ENCODE peak calls at places on chromosomes 5 and 9, in ten cellular contexts. One of them, this sample, is unnamed.

GRCh38 chr5:143001764-143002351 is 231.7 kb downstream of the ARHGAP26 start:
- DNase-seq in ELR: peak; percentile 84
- DNase-seq in A549: no peak
- DNase-seq in AG09309: no peak
- DNase-seq in occipital lobe: no peak
- DNase-seq in osteocyte: no peak
- DNase-seq in fibroblast of the aortic adventitia: peak; percentile 85
- DNase-seq in activated naive CD4-positive, alpha-beta T cell treated with anti-CD3 and anti-CD28 coated beads, Interleukin-2, amount 50 U/mL, for 16 hours: peak; percentile 19
- DNase-seq in activated CD4-positive, alpha-beta T cell treated with anti-CD3 and anti-CD28 coated beads for 24 hours: no peak
- DNase-seq in C1 segment of cervical spinal cord: peak; percentile 40
- DNase-seq in this sample: no peak

GRCh38 chr9:76456202-76456926 is 2.6 kb upstream of the GCNT1 start:
- DNase-seq in ELR: peak; percentile 13
- DNase-seq in A549: peak; percentile 38
- DNase-seq in AG09309: no peak
- DNase-seq in occipital lobe: no peak
- DNase-seq in osteocyte: no peak
- DNase-seq in fibroblast of the aortic adventitia: peak; percentile 63
- DNase-seq in activated naive CD4-positive, alpha-beta T cell treated with anti-CD3 and anti-CD28 coated beads, Interleukin-2, amount 50 U/mL, for 16 hours: no peak
- DNase-seq in activated CD4-positive, alpha-beta T cell treated with anti-CD3 and anti-CD28 coated beads for 24 hours: no peak
- DNase-seq in C1 segment of cervical spinal cord: no peak
- DNase-seq in this sample: no peak

GRCh38 chr9:105693435-105694275 is 686 bp upstream of the TMEM38B start:
- DNase-seq in ELR: peak; percentile 31
- DNase-seq in A549: no peak
- DNase-seq in AG09309: no peak
- DNase-seq in occipital lobe: no peak
- DNase-seq in osteocyte: no peak
- DNase-seq in fibroblast of the aortic adventitia: no peak
- DNase-seq in activated naive CD4-positive, alpha-beta T cell treated with anti-CD3 and anti-CD28 coated beads, Interleukin-2, amount 50 U/mL, for 16 hours: peak; percentile 13
- DNase-seq in activated CD4-positive, alpha-beta T cell treated with anti-CD3 and anti-CD28 coated beads for 24 hours: no peak
- DNase-seq in C1 segment of cervical spinal cord: no peak
- DNase-seq in this sample: no peak

GRCh38 chr5:121445511-121445910 is 406.2 kb upstream of the FTMT start:
- DNase-seq in ELR: no peak
- DNase-seq in A549: no peak
- DNase-seq in AG09309: no peak
- DNase-seq in occipital lobe: no peak
- DNase-seq in osteocyte: no peak
- DNase-seq in fibroblast of the aortic adventitia: no peak
- DNase-seq in activated naive CD4-positive, alpha-beta T cell treated with anti-CD3 and anti-CD28 coated beads, Interleukin-2, amount 50 U/mL, for 16 hours: no peak
- DNase-seq in activated CD4-positive, alpha-beta T cell treated with anti-CD3 and anti-CD28 coated beads for 24 hours: no peak
- DNase-seq in C1 segment of cervical spinal cord: no peak
- DNase-seq in this sample: no peak

GRCh38 chr5:73066466-73066865 is 53.9 kb upstream of the TMEM171 start:
- DNase-seq in ELR: peak; percentile 90
- DNase-seq in A549: no peak
- DNase-seq in AG09309: no peak
- DNase-seq in occipital lobe: no peak
- DNase-seq in osteocyte: no peak
- DNase-seq in fibroblast of the aortic adventitia: peak; percentile 32
- DNase-seq in activated naive CD4-positive, alpha-beta T cell treated with anti-CD3 and anti-CD28 coated beads, Interleukin-2, amount 50 U/mL, for 16 hours: no peak
- DNase-seq in activated CD4-positive, alpha-beta T cell treated with anti-CD3 and anti-CD28 coated beads for 24 hours: no peak
- DNase-seq in C1 segment of cervical spinal cord: no peak
- DNase-seq in this sample: no peak

GRCh38 chr5:172659909-172660628 is 19.0 kb downstream of the NEURL1B start:
- DNase-seq in ELR: peak; percentile 87
- DNase-seq in A549: peak; percentile 45
- DNase-seq in AG09309: peak; percentile 37
- DNase-seq in occipital lobe: peak; percentile 60
- DNase-seq in osteocyte: peak; percentile 88
- DNase-seq in fibroblast of the aortic adventitia: peak; percentile 56
- DNase-seq in activated naive CD4-positive, alpha-beta T cell treated with anti-CD3 and anti-CD28 coated beads, Interleukin-2, amount 50 U/mL, for 16 hours: no peak
- DNase-seq in activated CD4-positive, alpha-beta T cell treated with anti-CD3 and anti-CD28 coated beads for 24 hours: no peak
- DNase-seq in C1 segment of cervical spinal cord: peak; percentile 79
- DNase-seq in this sample: peak; percentile 94

GRCh38 chr9:99259231-99259918 is 37.3 kb downstream of the SEC61B start:
- DNase-seq in ELR: peak; percentile 23
- DNase-seq in A549: no peak
- DNase-seq in AG09309: no peak
- DNase-seq in occipital lobe: peak; percentile 80
- DNase-seq in osteocyte: no peak
- DNase-seq in fibroblast of the aortic adventitia: peak; percentile 48
- DNase-seq in activated naive CD4-positive, alpha-beta T cell treated with anti-CD3 and anti-CD28 coated beads, Interleukin-2, amount 50 U/mL, for 16 hours: peak; percentile 29
- DNase-seq in activated CD4-positive, alpha-beta T cell treated with anti-CD3 and anti-CD28 coated beads for 24 hours: no peak
- DNase-seq in C1 segment of cervical spinal cord: peak; percentile 85
- DNase-seq in this sample: peak; percentile 81

GRCh38 chr5:16461782-16462181 is 3.8 kb downstream of the ZNF622 start:
- DNase-seq in ELR: peak; percentile 87
- DNase-seq in A549: no peak
- DNase-seq in AG09309: peak; percentile 80
- DNase-seq in occipital lobe: no peak
- DNase-seq in osteocyte: no peak
- DNase-seq in fibroblast of the aortic adventitia: peak; percentile 59
- DNase-seq in activated naive CD4-positive, alpha-beta T cell treated with anti-CD3 and anti-CD28 coated beads, Interleukin-2, amount 50 U/mL, for 16 hours: no peak
- DNase-seq in activated CD4-positive, alpha-beta T cell treated with anti-CD3 and anti-CD28 coated beads for 24 hours: no peak
- DNase-seq in C1 segment of cervical spinal cord: no peak
- DNase-seq in this sample: no peak

GRCh38 chr5:151315998-151316597 is 12.5 kb upstream of the SLC36A3 start:
- DNase-seq in ELR: peak; percentile 77
- DNase-seq in A549: peak; percentile 62
- DNase-seq in AG09309: peak; percentile 27
- DNase-seq in occipital lobe: no peak
- DNase-seq in osteocyte: peak; percentile 86
- DNase-seq in fibroblast of the aortic adventitia: peak; percentile 82
- DNase-seq in activated naive CD4-positive, alpha-beta T cell treated with anti-CD3 and anti-CD28 coated beads, Interleukin-2, amount 50 U/mL, for 16 hours: peak; percentile 60
- DNase-seq in activated CD4-positive, alpha-beta T cell treated with anti-CD3 and anti-CD28 coated beads for 24 hours: peak; percentile 48
- DNase-seq in C1 segment of cervical spinal cord: no peak
- DNase-seq in this sample: no peak